ENCODE peak calls at places on chromosomes 16 and 17, in eight cellular contexts. C is BJ, E is Peyer's patch, A is IMR-90, N is heart right ventricle, R is cardiac fibroblast, P is WTC11, F is transverse colon. Q is an unnamed sample.

GRCh38 chr17:65750678-65751077 is 189.2 kb upstream of the AXIN2 start:
- DNase-seq in C (peak), E (peak), A (peak), N (peak), R (peak), P (no peak), F (peak), Q (no peak)

GRCh38 chr17:82923366-82924113 is 83.7 kb upstream of the ZNF750 start:
- DNase-seq in C (no peak), E (no peak), A (no peak), N (no peak), R (no peak), P (no peak), F (no peak), Q (no peak)

GRCh38 chr16:12972246-12972645 is 70.8 kb downstream of the SHISA9 start:
- DNase-seq in C (no peak), E (no peak), A (no peak), N (no peak), R (no peak), P (no peak), F (no peak), Q (no peak)

GRCh38 chr17:40366076-40366860 is 1.7 kb upstream of the GJD3 start:
- DNase-seq in C (no peak), E (no peak), A (no peak), N (no peak), R (no peak), P (no peak), F (no peak), Q (no peak)

GRCh38 chr16:63856537-63856936 is 1265.3 kb downstream of the CDH11 start:
- DNase-seq in C (no peak), E (no peak), A (no peak), N (no peak), R (no peak), P (no peak), F (no peak), Q (no peak)

GRCh38 chr17:11787074-11787473 is 188.8 kb downstream of the DNAH9 start:
- DNase-seq in C (no peak), E (no peak), A (no peak), N (no peak), R (no peak), P (no peak), F (no peak), Q (no peak)

GRCh38 chr16:79286646-79287423 is 313.7 kb downstream of the MAF start:
- DNase-seq in C (no peak), E (no peak), A (no peak), N (peak), R (no peak), P (peak), F (peak), Q (peak)

GRCh38 chr17:34246436-34246835 is 8.6 kb upstream of the CCL2 start:
- DNase-seq in C (no peak), E (no peak), A (no peak), N (no peak), R (no peak), P (no peak), F (no peak), Q (no peak)

GRCh38 chr16:67423634-67424575 is 7.0 kb upstream of the HSD11B2 start:
- DNase-seq in C (no peak), E (no peak), A (no peak), N (no peak), R (no peak), P (peak), F (no peak), Q (no peak)

GRCh38 chr17:28372203-28372944 is 880 bp downstream of the SARM1 start:
- DNase-seq in C (no peak), E (peak), A (peak), N (no peak), R (peak), P (peak), F (no peak), Q (peak)

GRCh38 chr17:9363440-9364350 is 211.9 kb downstream of the STX8 start:
- DNase-seq in C (no peak), E (no peak), A (peak), N (no peak), R (peak), P (no peak), F (no peak), Q (no peak)

GRCh38 chr17:20009052-20009301 is 182 bp upstream of the SPECC1 start:
- DNase-seq in C (no peak), E (no peak), A (no peak), N (no peak), R (no peak), P (no peak), F (no peak), Q (no peak)

GRCh38 chr17:75892556-75893224 is 4.1 kb downstream of the TRIM65 start:
- DNase-seq in C (no peak), E (peak), A (no peak), N (no peak), R (no peak), P (no peak), F (no peak), Q (no peak)

GRCh38 chr16:78452030-78452429 is 352.6 kb downstream of the WWOX start:
- DNase-seq in C (no peak), E (no peak), A (no peak), N (no peak), R (no peak), P (no peak), F (no peak), Q (no peak)

GRCh38 chr17:7237761-7238417 is 1.4 kb downstream of the PHF23 start:
- DNase-seq in C (no peak), E (peak), A (peak), N (peak), R (peak), P (peak), F (peak), Q (peak)

GRCh38 chr17:81648013-81648706 is 8.2 kb downstream of the PDE6G start:
- DNase-seq in C (no peak), E (no peak), A (no peak), N (no peak), R (no peak), P (peak), F (no peak), Q (no peak)

GRCh38 chr16:57618306-57619132 is 9.9 kb upstream of the ADGRG1 start:
- DNase-seq in C (no peak), E (peak), A (peak), N (no peak), R (peak), P (peak), F (no peak), Q (no peak)

GRCh38 chr17:78127888-78128615 is 503 bp downstream of the TMC6 start:
- DNase-seq in C (no peak), E (peak), A (no peak), N (peak), R (no peak), P (peak), F (peak), Q (no peak)

GRCh38 chr16:10490141-10490540 is 90.3 kb downstream of the EMP2 start:
- DNase-seq in C (no peak), E (no peak), A (no peak), N (no peak), R (peak), P (no peak), F (no peak), Q (no peak)

GRCh38 chr16:53056528-53056881 is 1.7 kb downstream of the CHD9 start:
- DNase-seq in C (no peak), E (no peak), A (peak), N (no peak), R (peak), P (no peak), F (peak), Q (no peak)

GRCh38 chr16:48284772-48285409 is 37.6 kb upstream of the ABCC11 start:
- DNase-seq in C (no peak), E (no peak), A (no peak), N (no peak), R (no peak), P (no peak), F (no peak), Q (no peak)

GRCh38 chr17:13562271-13562800 is 39.4 kb downstream of the HS3ST3A1 start:
- DNase-seq in C (no peak), E (no peak), A (peak), N (no peak), R (peak), P (no peak), F (no peak), Q (no peak)

GRCh38 chr16:64180136-64180900 is 941.5 kb downstream of the CDH11 start:
- DNase-seq in C (no peak), E (no peak), A (no peak), N (no peak), R (no peak), P (no peak), F (no peak), Q (no peak)

GRCh38 chr17:75888484-75888883 is 8.3 kb downstream of the TRIM65 start:
- DNase-seq in C (no peak), E (no peak), A (no peak), N (no peak), R (no peak), P (no peak), F (no peak), Q (no peak)

GRCh38 chr17:31917065-31917529 is 15.6 kb upstream of the UTP6 start:
- DNase-seq in C (no peak), E (no peak), A (no peak), N (peak), R (no peak), P (no peak), F (no peak), Q (no peak)

GRCh38 chr17:77247048-77247541 is 106.3 kb downstream of the SEC14L1 start:
- DNase-seq in C (no peak), E (peak), A (peak), N (peak), R (peak), P (peak), F (peak), Q (peak)

GRCh38 chr16:88606146-88606757 is 32.1 kb upstream of the IL17C start:
- DNase-seq in C (no peak), E (no peak), A (no peak), N (no peak), R (no peak), P (no peak), F (no peak), Q (no peak)

GRCh38 chr17:79033741-79034501 is 10.0 kb downstream of the C1QTNF1 start:
- DNase-seq in C (no peak), E (no peak), A (no peak), N (peak), R (no peak), P (no peak), F (no peak), Q (no peak)

GRCh38 chr16:85077039-85077438 is 35.2 kb downstream of the CIBAR2 start:
- DNase-seq in C (no peak), E (no peak), A (no peak), N (no peak), R (no peak), P (peak), F (no peak), Q (no peak)

GRCh38 chr17:15453246-15453645 is 14.2 kb downstream of the CDRT4 start:
- DNase-seq in C (no peak), E (no peak), A (peak), N (no peak), R (no peak), P (no peak), F (no peak), Q (no peak)

GRCh38 chr16:1135459-1135825 is 17.5 kb upstream of the CACNA1H start:
- DNase-seq in C (no peak), E (no peak), A (no peak), N (no peak), R (no peak), P (no peak), F (no peak), Q (no peak)

GRCh38 chr16:24074574-24074973 is 181.6 kb upstream of the CACNG3 start:
- DNase-seq in C (no peak), E (no peak), A (no peak), N (no peak), R (no peak), P (no peak), F (no peak), Q (no peak)

GRCh38 chr16:24071990-24072389 is 184.1 kb upstream of the CACNG3 start:
- DNase-seq in C (no peak), E (no peak), A (no peak), N (no peak), R (no peak), P (no peak), F (no peak), Q (no peak)

GRCh38 chr16:24069036-24069590 is 187.0 kb upstream of the CACNG3 start:
- DNase-seq in C (no peak), E (no peak), A (no peak), N (no peak), R (no peak), P (no peak), F (no peak), Q (no peak)

GRCh38 chr16:24073321-24073720 is 182.8 kb upstream of the CACNG3 start:
- DNase-seq in C (no peak), E (no peak), A (no peak), N (no peak), R (no peak), P (no peak), F (no peak), Q (no peak)

DNA sequence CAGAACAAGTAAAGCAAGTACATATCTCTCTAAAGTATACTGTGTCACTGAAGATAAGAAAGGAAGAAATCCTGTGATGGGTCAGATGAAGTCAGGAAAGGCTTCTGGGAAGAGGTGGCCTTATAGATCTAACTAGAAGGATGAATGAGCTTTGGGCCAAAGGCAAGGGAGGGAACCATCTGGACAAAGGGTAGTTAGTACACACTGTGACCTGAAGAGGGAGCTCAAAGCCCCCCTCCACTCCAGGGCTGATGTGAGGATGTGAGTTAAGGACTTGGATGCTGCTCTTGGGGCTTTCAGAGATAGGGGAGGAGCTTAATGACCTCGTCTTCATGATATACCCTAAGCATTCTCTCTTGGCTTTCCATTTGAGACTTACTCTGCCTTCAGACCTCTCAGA is 185.3 kb upstream of the CACNG3 start:
- DNase-seq in C (no peak), E (no peak), A (peak), N (no peak), R (peak), P (peak), F (no peak), Q (no peak)
- TF ChIP-seq CTCF in C (peak), E (no peak), A (peak), N (peak), R (no peak), P (peak), F (peak), Q (peak)

GRCh38 chr17:36074365-36074764 is 10.3 kb downstream of the CCL18 start:
- DNase-seq in C (no peak), E (no peak), A (no peak), N (no peak), R (no peak), P (no peak), F (no peak), Q (no peak)

GRCh38 chr17:36068524-36068923 is 4.5 kb downstream of the CCL18 start:
- DNase-seq in C (no peak), E (no peak), A (no peak), N (no peak), R (no peak), P (no peak), F (no peak), Q (no peak)

GRCh38 chr17:36069131-36069530 is 5.1 kb downstream of the CCL18 start:
- DNase-seq in C (no peak), E (no peak), A (no peak), N (no peak), R (no peak), P (no peak), F (no peak), Q (no peak)

GRCh38 chr17:36070427-36070826 is 6.4 kb downstream of the CCL18 start:
- DNase-seq in C (no peak), E (no peak), A (no peak), N (no peak), R (no peak), P (no peak), F (no peak), Q (no peak)

DNA sequence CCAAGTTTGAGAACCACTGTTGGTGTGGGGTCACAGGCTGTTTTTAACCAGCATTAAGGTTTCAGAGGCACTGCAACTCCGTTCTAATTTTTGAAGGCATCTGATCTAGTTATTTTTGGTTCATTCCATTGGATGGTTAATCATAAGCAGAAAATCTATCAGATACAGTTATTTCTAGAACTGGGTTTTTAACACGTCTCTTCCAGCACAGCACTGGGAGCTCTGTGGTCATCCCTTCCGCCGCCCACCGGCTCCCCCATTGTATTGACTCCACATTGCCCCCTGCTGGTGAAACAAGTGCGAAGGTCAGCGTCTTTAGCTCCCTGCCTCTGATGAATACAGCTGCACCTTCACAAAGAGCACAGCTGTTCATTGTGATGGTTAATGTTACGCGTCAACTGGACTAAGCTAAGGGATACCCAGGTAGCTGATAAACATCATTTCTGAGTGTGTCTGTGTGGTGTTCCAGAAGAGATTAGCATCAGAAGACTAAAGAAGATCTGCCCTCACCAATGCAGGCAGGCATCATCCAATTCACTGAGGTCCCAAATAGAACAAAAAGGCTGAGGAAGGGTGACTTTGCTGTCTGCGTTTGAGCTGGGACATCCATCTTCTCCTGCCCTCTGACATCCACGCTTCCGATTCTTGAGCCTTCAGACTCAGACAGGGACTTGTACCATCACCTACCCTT is 8.5 kb downstream of the CCL18 start:
- DNase-seq in C (no peak), E (peak), A (peak), N (peak), R (peak), P (peak), F (peak), Q (no peak)
- TF ChIP-seq CTCF in C (peak), E (peak), A (peak), N (peak), R (peak), P (peak), F (peak), Q (peak)

GRCh38 chr17:51121620-51122472 is 1.2 kb upstream of the SPAG9 start:
- DNase-seq in C (peak), E (peak), A (peak), N (peak), R (peak), P (peak), F (peak), Q (peak)

GRCh38 chr17:51120357-51120738 is 320 bp downstream of the SPAG9 start:
- DNase-seq in C (no peak), E (no peak), A (peak), N (no peak), R (peak), P (peak), F (peak), Q (no peak)

GRCh38 chr17:51120739-51121619 is at the start of gene SPAG9:
- DNase-seq in C (peak), E (peak), A (peak), N (peak), R (peak), P (peak), F (peak), Q (peak)

GRCh38 chr17:51118330-51119195 is 2.1 kb downstream of the SPAG9 start:
- DNase-seq in C (no peak), E (no peak), A (no peak), N (no peak), R (no peak), P (no peak), F (peak), Q (no peak)

DNA sequence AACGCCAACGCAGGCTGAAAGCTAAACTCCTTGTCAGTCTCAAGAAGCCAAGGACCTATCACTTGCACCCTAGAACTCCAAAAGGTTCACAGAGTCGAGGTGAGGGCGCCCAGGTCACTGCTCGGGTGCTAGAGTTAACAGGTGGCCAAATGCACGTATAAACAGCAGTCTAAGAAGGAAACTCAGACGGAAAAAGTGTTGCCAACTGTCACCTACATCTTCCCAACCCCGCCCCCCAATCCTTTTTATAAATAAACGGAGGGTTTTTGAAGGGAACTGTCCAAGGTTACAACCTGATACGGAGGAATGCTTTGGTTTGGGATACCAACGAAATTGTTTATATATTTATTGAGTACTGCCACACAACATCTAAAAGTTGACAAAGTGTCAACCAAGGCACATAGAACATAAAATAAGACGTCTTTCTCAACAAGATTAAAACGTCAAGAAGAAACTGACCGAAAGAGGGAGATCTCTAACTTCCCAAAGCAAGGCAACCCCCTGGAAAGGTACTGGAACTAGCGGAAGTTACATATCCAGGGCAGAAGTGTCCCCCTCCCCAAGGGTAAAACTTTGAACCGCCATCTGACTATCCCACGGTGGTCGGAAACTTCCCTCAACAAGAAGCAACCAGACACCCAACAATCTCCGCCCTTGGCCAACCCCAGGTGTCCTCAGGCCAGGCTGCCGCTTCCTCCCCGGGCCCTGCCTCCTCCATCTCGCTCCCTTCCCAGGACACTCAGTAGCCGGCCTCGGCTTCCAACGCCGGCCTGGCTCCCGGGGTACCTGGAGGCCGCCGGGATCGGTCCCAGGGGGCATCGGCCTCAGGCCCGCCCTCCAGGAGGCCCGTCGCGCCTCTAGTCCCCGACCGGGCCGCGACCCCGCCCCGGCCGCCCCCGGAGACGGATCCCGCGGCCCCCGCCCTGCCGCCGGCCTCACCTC is 982 bp downstream of the SPAG9 start:
- DNase-seq in C (no peak), E (peak), A (peak), N (peak), R (peak), P (peak), F (peak), Q (peak)
- TF ChIP-seq CTCF in C (peak), E (no peak), A (peak), N (peak), R (peak), P (no peak), F (no peak), Q (no peak)

GRCh38 chr17:41620583-41621434 is 3.6 kb downstream of the KRT17 start:
- DNase-seq in C (peak), E (peak), A (no peak), N (no peak), R (peak), P (no peak), F (no peak), Q (no peak)
- TF ChIP-seq CTCF in C (peak), E (no peak), A (no peak), N (no peak), R (no peak), P (no peak), F (no peak), Q (no peak)

GRCh38 chr17:47324224-47325020 is 667 bp downstream of the EFCAB13 start:
- DNase-seq in C (no peak), E (peak), A (peak), N (peak), R (peak), P (peak), F (peak), Q (peak)

GRCh38 chr17:47320879-47321502 is 2.8 kb upstream of the EFCAB13 start:
- DNase-seq in C (no peak), E (no peak), A (no peak), N (no peak), R (no peak), P (no peak), F (no peak), Q (no peak)

GRCh38 chr17:47318197-47318918 is 5.4 kb upstream of the EFCAB13 start:
- DNase-seq in C (no peak), E (no peak), A (no peak), N (no peak), R (no peak), P (no peak), F (no peak), Q (no peak)

GRCh38 chr17:47325176-47325575 is 1.4 kb downstream of the EFCAB13 start:
- DNase-seq in C (no peak), E (no peak), A (no peak), N (no peak), R (no peak), P (no peak), F (no peak), Q (no peak)

GRCh38 chr17:47323382-47324223 is at the start of gene EFCAB13:
- DNase-seq in C (no peak), E (peak), A (peak), N (peak), R (peak), P (peak), F (peak), Q (peak)
- TF ChIP-seq CTCF in C (peak), E (no peak), A (peak), N (peak), R (peak), P (no peak), F (no peak), Q (no peak)

Q was measured in activated B cell treated with CpG ODN at 0.5 μM for 24 hours.